ENCODE peak calls at places on chromosomes 3 and 15, in four cellular contexts. I is AG04450, B is retina, W is LoVo. Q is an unnamed sample.

GRCh38 chr3:37967252-37967881 is 23.2 kb upstream of the VILL start:
- DNase-seq in I (peak; percentile 46), B (peak; percentile 59), W (peak; percentile 53), Q (peak; percentile 66)

GRCh38 chr3:792651-793050 is 300.2 kb upstream of the CNTN6 start:
- DNase-seq in I (no peak), B (no peak), W (no peak), Q (peak; percentile 10)

GRCh38 chr3:145355175-145355574 is 805.8 kb downstream of the PLOD2 start:
- DNase-seq in I (no peak), B (no peak), W (no peak), Q (no peak)

GRCh38 chr3:59433546-59433945 is 383.7 kb upstream of the CFAP20DC start:
- DNase-seq in I (no peak), B (no peak), W (no peak), Q (no peak)

GRCh38 chr15:57570994-57571393 is 20.7 kb upstream of the MYZAP start:
- DNase-seq in I (no peak), B (no peak), W (peak; percentile 77), Q (peak; percentile 79)

GRCh38 chr3:48247401-48247807 is 6.5 kb downstream of the ZNF589 start:
- DNase-seq in I (no peak), B (no peak), W (no peak), Q (peak; percentile 90)

GRCh38 chr3:29072626-29073025 is 208.2 kb upstream of the RBMS3 start:
- DNase-seq in I (no peak), B (no peak), W (no peak), Q (no peak)

GRCh38 chr3:166283856-166284255 is 446.6 kb upstream of the BCHE start:
- DNase-seq in I (peak; percentile 67), B (no peak), W (no peak), Q (peak; percentile 71)

GRCh38 chr15:65916664-65917406 is 47.5 kb downstream of the RAB11A start:
- DNase-seq in I (peak; percentile 24), B (peak; percentile 80), W (peak; percentile 11), Q (peak; percentile 46)

GRCh38 chr15:89475688-89476087 is 20.7 kb downstream of the RHCG start:
- DNase-seq in I (no peak), B (no peak), W (no peak), Q (no peak)

GRCh38 chr15:83694030-83694429 is 40.1 kb downstream of the ADAMTSL3 start:
- DNase-seq in I (no peak), B (no peak), W (no peak), Q (peak; percentile 56)

GRCh38 chr3:98540346-98540745 is 8.6 kb downstream of the GPR15 start:
- DNase-seq in I (no peak), B (no peak), W (no peak), Q (no peak)

GRCh38 chr15:96331942-96332853 is 1.7 kb downstream of the NR2F2 start:
- DNase-seq in I (no peak), B (peak; percentile 77), W (peak; percentile 60), Q (peak; percentile 51)

GRCh38 chr3:183290216-183290615 is 37.2 kb downstream of the B3GNT5 start:
- DNase-seq in I (no peak), B (no peak), W (no peak), Q (no peak)

GRCh38 chr3:160473978-160474377 is 24.4 kb upstream of the TRIM59 start:
- DNase-seq in I (peak; percentile 88), B (no peak), W (no peak), Q (peak; percentile 56)

GRCh38 chr3:197963019-197963637 is 3.1 kb downstream of the LMLN start:
- DNase-seq in I (no peak), B (no peak), W (no peak), Q (no peak)

GRCh38 chr3:48595526-48596121 is 495 bp upstream of the COL7A1 start:
- DNase-seq in I (peak; percentile 48), B (peak; percentile 43), W (peak; percentile 80), Q (peak; percentile 98)

GRCh38 chr15:48149858-48150257 is 28.2 kb downstream of the MYEF2 start:
- DNase-seq in I (peak; percentile 26), B (no peak), W (no peak), Q (peak; percentile 89)

GRCh38 chr3:188904670-188905069 is 267.1 kb upstream of the TPRG1 start:
- DNase-seq in I (no peak), B (no peak), W (no peak), Q (peak; percentile 62)

GRCh38 chr3:18586076-18586475 is 160.9 kb upstream of the SATB1 start:
- DNase-seq in I (no peak), B (no peak), W (no peak), Q (peak; percentile 21)

GRCh38 chr3:5197470-5198312 is 10.2 kb downstream of the EDEM1 start:
- DNase-seq in I (no peak), B (no peak), W (no peak), Q (peak; percentile 17)

GRCh38 chr3:124438813-124439212 is 291.4 kb upstream of the UMPS start:
- DNase-seq in I (no peak), B (peak; percentile 5), W (no peak), Q (no peak)

GRCh38 chr3:161251716-161252115 is 30.6 kb downstream of the NMD3 start:
- DNase-seq in I (no peak), B (no peak), W (no peak), Q (no peak)

GRCh38 chr3:184597783-184598182 is 36.2 kb downstream of the EPHB3 start:
- DNase-seq in I (no peak), B (no peak), W (no peak), Q (no peak)

GRCh38 chr15:92899910-92900711 is at the start of gene CHD2:
- DNase-seq in I (peak; percentile 41), B (peak; percentile 91), W (peak; percentile 91), Q (peak; percentile 94)

GRCh38 chr3:45642731-45643152 is 46.5 kb upstream of the SACM1L start:
- DNase-seq in I (no peak), B (no peak), W (no peak), Q (peak; percentile 39)

GRCh38 chr15:69994429-69995201 is 103.1 kb downstream of the TLE3 start:
- DNase-seq in I (no peak), B (no peak), W (no peak), Q (no peak)

GRCh38 chr3:186277268-186277909 is 84.6 kb downstream of the DGKG start:
- DNase-seq in I (peak; percentile 37), B (peak; percentile 59), W (peak; percentile 31), Q (peak; percentile 44)

GRCh38 chr15:58369261-58369699 is 62.5 kb upstream of the LIPC start:
- DNase-seq in I (no peak), B (no peak), W (no peak), Q (peak; percentile 93)

GRCh38 chr3:54173371-54173770 is 51.0 kb downstream of the CACNA2D3 start:
- DNase-seq in I (no peak), B (no peak), W (no peak), Q (no peak)

GRCh38 chr3:129994883-129995559 is 20.5 kb downstream of the TRH start:
- DNase-seq in I (no peak), B (no peak), W (no peak), Q (no peak)

GRCh38 chr3:125478321-125478720 is 41.7 kb downstream of the SNX4 start:
- DNase-seq in I (no peak), B (no peak), W (no peak), Q (no peak)